ENCODE peak calls at places on chromosomes 5 and 9, in five cellular contexts. E is pancreas; N is CD8-positive, alpha-beta T cell; G is uterus; I is tibial artery. W is an unnamed sample.

GRCh38 chr9:114738581-114739316 is 56.8 kb upstream of the TEX48 start:
- DNase-seq in I (peak), G (peak), E (peak), N (peak), W (peak)

GRCh38 chr5:150801117-150801927 is 22.8 kb downstream of the SMIM3 start:
- DNase-seq in N (no peak), E (no peak), G (no peak), I (peak), W (no peak)

GRCh38 chr5:150272531-150272930 is 17.0 kb downstream of the CAMK2A start:
- DNase-seq in N (no peak), G (no peak), I (no peak), E (no peak), W (no peak)

GRCh38 chr5:31197183-31197582 is 3.7 kb downstream of the CDH6 start:
- DNase-seq in E (no peak), N (no peak), I (no peak), G (no peak), W (no peak)

GRCh38 chr5:83255268-83255667 is 177.9 kb downstream of the XRCC4 start:
- DNase-seq in G (no peak), N (no peak), E (no peak), I (no peak), W (no peak)

GRCh38 chr5:157564149-157564711 is 11.3 kb downstream of the ADAM19 start:
- DNase-seq in E (no peak), I (peak), N (no peak), G (no peak), W (no peak)

GRCh38 chr5:147303251-147303650 is 68.4 kb downstream of the STK32A start:
- DNase-seq in N (no peak), E (no peak), G (no peak), I (no peak), W (no peak)

GRCh38 chr9:134551657-134552348 is 89.8 kb upstream of the COL5A1 start:
- DNase-seq in E (peak), G (no peak), I (peak), N (no peak), W (no peak)

GRCh38 chr9:129382281-129383004 is 204.4 kb upstream of the IER5L start:
- DNase-seq in E (peak), G (no peak), N (no peak), I (no peak), W (no peak)

GRCh38 chr9:136201174-136201573 is 3.8 kb downstream of the LHX3 start:
- DNase-seq in G (no peak), N (no peak), E (no peak), I (no peak), W (no peak)

GRCh38 chr5:68258531-68258930 is 43.0 kb downstream of the PIK3R1 start:
- DNase-seq in N (no peak), E (no peak), I (no peak), G (no peak), W (no peak)

GRCh38 chr5:17694922-17695321 is 60.7 kb downstream of the TAF11L14 start:
- DNase-seq in N (no peak), E (no peak), I (no peak), G (no peak), W (no peak)

GRCh38 chr9:130284249-130284625 is 18.7 kb downstream of the HMCN2 start:
- DNase-seq in G (no peak), E (no peak), I (no peak), N (no peak), W (no peak)

GRCh38 chr5:3297852-3298251 is 297.8 kb upstream of the IRX1 start:
- DNase-seq in N (no peak), I (no peak), G (no peak), E (no peak), W (no peak)

GRCh38 chr5:162209005-162209605 is 141.5 kb downstream of the GABRG2 start:
- DNase-seq in N (no peak), E (no peak), I (no peak), G (no peak), W (no peak)

GRCh38 chr5:173645897-173646574 is 29.6 kb upstream of the BOD1 start:
- DNase-seq in N (no peak), E (no peak), G (peak), I (no peak), W (no peak)

GRCh38 chr5:180718810-180719453 is 20.9 kb downstream of the OR2Y1 start:
- DNase-seq in G (no peak), N (peak), I (no peak), E (no peak), W (no peak)

GRCh38 chr5:156892223-156892622 is 42.1 kb downstream of the PPP1R2B start:
- DNase-seq in I (no peak), E (no peak), G (no peak), N (no peak), W (no peak)

GRCh38 chr5:91484662-91485061 is 101.5 kb upstream of the ARRDC3 start:
- DNase-seq in E (no peak), G (no peak), N (no peak), I (no peak), W (no peak)

GRCh38 chr5:145484195-145484594 is 350.9 kb downstream of the PRELID2 start:
- DNase-seq in N (no peak), I (no peak), E (no peak), G (no peak), W (no peak)

GRCh38 chr5:149939572-149939971 is 5.0 kb downstream of the PDE6A start:
- DNase-seq in N (no peak), I (no peak), E (no peak), G (no peak), W (no peak)

GRCh38 chr9:16131269-16131668 is 578.4 kb downstream of the CCDC171 start:
- DNase-seq in N (no peak), G (no peak), I (no peak), E (no peak), W (no peak)
- TF ChIP-seq CTCF in N (no peak), G (no peak), I (no peak), E (no peak), W (no peak)

DNA sequence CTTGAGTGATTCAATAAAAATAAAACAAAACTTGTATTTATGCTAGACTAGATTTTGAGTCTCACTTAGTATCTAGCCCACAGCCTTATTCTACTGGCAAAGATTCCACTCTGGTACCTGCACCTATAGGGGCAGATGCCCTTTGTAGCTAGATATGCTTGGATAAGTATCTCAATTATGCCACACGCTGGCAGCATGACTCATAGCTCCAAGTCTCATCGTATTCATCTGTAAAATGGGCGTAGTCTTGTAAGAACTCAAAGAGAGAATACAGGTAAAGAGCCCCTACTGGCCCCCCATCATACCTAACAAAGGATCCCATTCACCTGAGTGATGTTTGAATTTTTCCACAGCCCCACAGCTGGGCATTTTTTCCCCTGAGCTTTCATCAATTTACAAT is 45.9 kb upstream of the ASTN2 start:
- DNase-seq in I (no peak), E (no peak), N (no peak), G (no peak), W (no peak)
- TF ChIP-seq CTCF in I (no peak), E (no peak), N (no peak), G (no peak), W (no peak)

DNA sequence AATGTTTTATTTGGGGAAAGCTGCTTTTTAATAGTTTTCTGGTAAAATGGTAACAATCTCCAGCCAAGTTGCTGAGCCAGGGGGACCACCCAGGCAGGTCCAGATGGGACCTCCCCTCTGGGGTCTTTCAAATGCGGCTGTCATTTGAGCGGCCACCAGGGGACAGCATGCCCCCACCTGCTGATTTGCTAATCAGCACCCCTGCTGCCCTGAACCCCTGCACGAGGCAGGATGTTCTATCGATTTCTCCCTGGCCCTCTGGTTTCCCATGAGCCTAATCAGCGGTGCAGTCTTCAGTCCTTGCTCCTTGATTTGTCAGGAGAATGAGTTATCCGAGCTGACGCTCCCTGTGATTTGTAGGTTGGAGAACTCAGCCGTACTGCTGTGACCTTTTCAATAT is 247.0 kb downstream of the FSTL4 start:
- DNase-seq in G (no peak), I (no peak), E (no peak), N (no peak), W (no peak)
- TF ChIP-seq CTCF in G (no peak), I (no peak), E (no peak), N (no peak), W (no peak)

GRCh38 chr9:16450578-16450977 is 419.9 kb downstream of the BNC2 start:
- DNase-seq in E (no peak), N (no peak), G (no peak), I (no peak), W (no peak)
- TF ChIP-seq CTCF in E (no peak), N (no peak), G (no peak), I (no peak), W (no peak)

GRCh38 chr5:1004598-1005361 is 3.8 kb upstream of the NKD2 start:
- DNase-seq in I (peak), N (peak), G (peak), E (peak), W (peak)
- TF ChIP-seq CTCF in I (no peak), N (no peak), G (peak), E (no peak), W (peak)

GRCh38 chr9:31807574-31808256 is 576.7 kb upstream of the ACO1 start:
- DNase-seq in G (no peak), I (no peak), E (no peak), N (no peak), W (no peak)
- TF ChIP-seq CTCF in G (no peak), I (no peak), E (no peak), N (no peak), W (no peak)

GRCh38 chr5:159303286-159303685 is 27.0 kb downstream of the IL12B start:
- DNase-seq in I (no peak), N (no peak), E (no peak), G (no peak), W (no peak)
- TF ChIP-seq CTCF in I (no peak), N (no peak), E (no peak), G (no peak), W (no peak)

GRCh38 chr5:6712582-6713273 is 504 bp upstream of the TENT4A start:
- DNase-seq in E (no peak), N (peak), G (peak), I (peak), W (peak)
- TF ChIP-seq CTCF in E (no peak), N (no peak), G (peak), I (peak), W (peak)

GRCh38 chr5:34007675-34008600 is at the start of gene AMACR:
- DNase-seq in G (peak), I (peak), N (peak), E (peak), W (peak)
- TF ChIP-seq CTCF in G (peak), I (no peak), N (no peak), E (no peak), W (peak)

DNA sequence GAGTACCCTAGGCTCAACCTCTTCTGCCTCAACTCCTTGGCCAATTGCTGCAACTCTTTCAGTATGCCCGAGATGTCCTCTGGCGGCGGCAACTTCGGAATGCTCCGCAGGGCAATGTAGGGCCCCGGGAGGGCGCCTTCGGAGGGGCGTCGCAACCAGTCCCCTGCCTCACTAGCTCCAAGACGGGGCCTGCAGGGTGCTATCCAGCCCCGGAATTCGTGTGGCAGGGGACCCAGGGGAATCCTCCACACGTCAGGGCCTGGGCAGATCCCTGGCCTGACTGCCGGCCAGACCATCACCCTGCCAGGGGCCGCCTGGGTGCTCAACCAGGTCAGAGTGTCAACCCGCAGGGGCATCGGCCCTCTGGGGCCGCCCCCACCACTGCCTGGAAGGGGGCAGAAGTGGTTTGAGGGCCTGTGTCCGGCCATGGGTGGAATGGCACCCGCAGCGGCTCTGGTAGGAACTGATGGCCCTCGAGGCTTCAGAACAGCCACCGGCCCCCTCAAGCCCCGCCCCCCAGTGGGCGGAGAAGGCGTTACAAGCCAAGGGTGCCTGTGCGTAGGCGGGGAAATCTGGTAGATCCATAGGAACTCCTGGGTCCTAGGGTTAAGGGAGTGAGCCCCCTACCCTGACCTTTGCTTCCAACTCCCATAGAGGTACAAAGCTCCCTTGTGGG is at the start of gene POU5F2:
- DNase-seq in E (no peak), I (no peak), G (no peak), N (no peak), W (no peak)
- TF ChIP-seq CTCF in E (no peak), I (no peak), G (no peak), N (no peak), W (no peak)

W was measured in heart right ventricle.